ENCODE peak calls at places on chromosomes 13 and 19, in five cellular contexts. Z, Y, V, E and C are unnamed samples.

GRCh38 chr13:101869553-101869952 is 417.1 kb downstream of the ITGBL1 start:
- DNase-seq in Z (no peak), Y (no peak), V (no peak), E (no peak), C (no peak)

GRCh38 chr13:84605927-84606326 is 723.7 kb upstream of the SLITRK1 start:
- DNase-seq in Z (no peak), Y (no peak), V (no peak), E (peak; percentile 66), C (no peak)

GRCh38 chr19:12664406-12665280 is 1.9 kb downstream of the MAN2B1 start:
- DNase-seq in Z (no peak), Y (no peak), V (no peak), E (peak; percentile 96), C (no peak)

GRCh38 chr19:47176627-47177090 is 46.0 kb downstream of the SAE1 start:
- DNase-seq in Z (no peak), Y (no peak), V (no peak), E (no peak), C (no peak)

GRCh38 chr13:98313023-98313937 is 136.2 kb upstream of the RNF113B start:
- DNase-seq in Z (no peak), Y (no peak), V (no peak), E (no peak), C (no peak)

GRCh38 chr19:18223860-18224524 is 2.2 kb downstream of the PDE4C start:
- DNase-seq in Z (peak; percentile 77), Y (no peak), V (no peak), E (peak; percentile 96), C (peak; percentile 73)

GRCh38 chr13:78658630-78659449 is at the start of gene OBI1:
- DNase-seq in Z (peak; percentile 95), Y (peak; percentile 80), V (peak; percentile 82), E (peak; percentile 86), C (peak; percentile 86)

GRCh38 chr13:113288880-113289279 is 8.2 kb upstream of the LAMP1 start:
- DNase-seq in Z (no peak), Y (no peak), V (no peak), E (no peak), C (no peak)

GRCh38 chr19:39398297-39398864 is 7.2 kb downstream of the MED29 start:
- DNase-seq in Z (peak; percentile 87), Y (no peak), V (no peak), E (no peak), C (peak; percentile 78)

GRCh38 chr19:50705422-50706019 is 14.1 kb downstream of the SHANK1 start:
- DNase-seq in Z (no peak), Y (no peak), V (no peak), E (peak; percentile 67), C (peak; percentile 49)

GRCh38 chr19:19662866-19663291 is 597 bp downstream of the ATP13A1 start:
- DNase-seq in Z (no peak), Y (no peak), V (no peak), E (no peak), C (no peak)

GRCh38 chr13:90084684-90085290 is 1262.7 kb upstream of the MIR17HG start:
- DNase-seq in Z (no peak), Y (no peak), V (no peak), E (no peak), C (no peak)

GRCh38 chr19:33745297-33745696 is 51.4 kb upstream of the KCTD15 start:
- DNase-seq in Z (no peak), Y (no peak), V (no peak), E (no peak), C (no peak)

GRCh38 chr13:65965496-65965895 is 1264.6 kb downstream of the PCDH9 start:
- DNase-seq in Z (no peak), Y (no peak), V (no peak), E (no peak), C (no peak)

GRCh38 chr13:30791354-30791921 is 56.1 kb downstream of the ALOX5AP start:
- DNase-seq in Z (no peak), Y (no peak), V (no peak), E (no peak), C (no peak)

GRCh38 chr19:29172302-29172701 is 40.6 kb downstream of the UQCRFS1 start:
- DNase-seq in Z (no peak), Y (no peak), V (no peak), E (no peak), C (no peak)

GRCh38 chr19:53906211-53907192 is 2.6 kb upstream of the CACNG7 start:
- DNase-seq in Z (peak; percentile 80), Y (no peak), V (peak; percentile 57), E (peak; percentile 73), C (no peak)

GRCh38 chr19:14497347-14497921 is 1.5 kb upstream of the GIPC1 start:
- DNase-seq in Z (peak; percentile 71), Y (no peak), V (no peak), E (no peak), C (peak; percentile 60)

GRCh38 chr13:78599911-78600310 is 3.4 kb downstream of the POU4F1 start:
- DNase-seq in Z (no peak), Y (no peak), V (no peak), E (no peak), C (no peak)

GRCh38 chr13:77112961-77113360 is 86.0 kb upstream of the FBXL3 start:
- DNase-seq in Z (no peak), Y (no peak), V (no peak), E (no peak), C (no peak)

GRCh38 chr13:39037880-39038568 is at the start of the genes NHLRC3 and PROSER1:
- DNase-seq in Z (peak; percentile 95), Y (peak; percentile 31), V (peak; percentile 63), E (peak; percentile 89), C (peak; percentile 88)

GRCh38 chr13:49731766-49732165 is 40.5 kb upstream of the EBPL start:
- DNase-seq in Z (no peak), Y (no peak), V (no peak), E (no peak), C (no peak)

GRCh38 chr13:19634129-19634740 is 776 bp downstream of the MPHOSPH8 start:
- DNase-seq in Z (no peak), Y (no peak), V (no peak), E (no peak), C (peak; percentile 12)

GRCh38 chr19:13055213-13056051 is 47.2 kb downstream of the LYL1 start:
- DNase-seq in Z (peak; percentile 83), Y (no peak), V (no peak), E (peak; percentile 67), C (no peak)

GRCh38 chr19:737591-738093 is 13.3 kb upstream of the MISP start:
- DNase-seq in Z (no peak), Y (no peak), V (peak; percentile 29), E (peak; percentile 81), C (peak; percentile 51)

GRCh38 chr19:34336781-34337271 is 28.2 kb upstream of the GPI start:
- DNase-seq in Z (no peak), Y (no peak), V (no peak), E (no peak), C (peak; percentile 19)

GRCh38 chr19:54302252-54302651 is 10.7 kb downstream of the LILRA5 start:
- DNase-seq in Z (no peak), Y (no peak), V (no peak), E (no peak), C (no peak)

GRCh38 chr19:16369664-16370576 is 45.3 kb downstream of the KLF2 start:
- DNase-seq in Z (peak; percentile 50), Y (no peak), V (no peak), E (no peak), C (no peak)

GRCh38 chr13:38417727-38418126 is 68.1 kb downstream of the UFM1 start:
- DNase-seq in Z (no peak), Y (no peak), V (no peak), E (peak; percentile 31), C (no peak)

GRCh38 chr19:52297601-52298358 is 811 bp downstream of the ZNF480 start:
- DNase-seq in Z (no peak), Y (no peak), V (no peak), E (no peak), C (no peak)

GRCh38 chr19:21947775-21948174 is 63.0 kb downstream of the ZNF208 start:
- DNase-seq in Z (no peak), Y (no peak), V (no peak), E (no peak), C (no peak)

GRCh38 chr13:42384265-42384664 is 112.3 kb downstream of the AKAP11 start:
- DNase-seq in Z (no peak), Y (no peak), V (no peak), E (no peak), C (no peak)

GRCh38 chr19:30791116-30791515 is 418.9 kb downstream of the ZNF536 start:
- DNase-seq in Z (no peak), Y (no peak), V (no peak), E (no peak), C (no peak)

GRCh38 chr13:105665284-105665683 is 870.2 kb downstream of the EFNB2 start:
- DNase-seq in Z (no peak), Y (no peak), V (no peak), E (no peak), C (peak; percentile 60)

GRCh38 chr19:3083964-3084363 is 10.2 kb upstream of the GNA11 start:
- DNase-seq in Z (no peak), Y (no peak), V (no peak), E (no peak), C (no peak)